ENCODE peak calls at places on chromosome 16, in ten cellular contexts. U, O, I, R, K, L, T, Y, B and Q are unnamed samples.

GRCh38 chr16:15919331-15919730 is 30.1 kb upstream of the ABCC1 start:
- DNase-seq in I (no peak), K (peak; percentile 34), O (no peak), U (no peak), B (no peak), R (no peak), L (no peak), Y (no peak), T (no peak), Q (no peak)

GRCh38 chr16:85400305-85401205 is 212.6 kb upstream of the GSE1 start:
- DNase-seq in R (peak; percentile 23), I (no peak), L (no peak), O (no peak), Y (peak; percentile 14), K (no peak), T (no peak), U (peak; percentile 0), B (no peak), Q (no peak)

GRCh38 chr16:72995151-72995881 is 52.6 kb downstream of the ZFHX3 start:
- DNase-seq in O (no peak), L (no peak), I (no peak), B (no peak), R (no peak), T (peak; percentile 81), K (no peak), U (no peak), Y (peak; percentile 22), Q (peak; percentile 19)

GRCh38 chr16:13797718-13798117 is 122.2 kb upstream of the ERCC4 start:
- DNase-seq in B (no peak), L (no peak), T (no peak), I (no peak), R (no peak), Y (no peak), O (no peak), K (no peak), U (no peak), Q (no peak)

GRCh38 chr16:68668266-68668665 is 23.2 kb downstream of the CDH3 start:
- DNase-seq in K (no peak), L (no peak), I (peak; percentile 39), Y (no peak), U (no peak), O (no peak), B (no peak), R (no peak), T (no peak), Q (peak; percentile 77)

GRCh38 chr16:87325480-87325879 is 8.3 kb upstream of the C16orf95 start:
- DNase-seq in B (no peak), Y (no peak), R (peak; percentile 59), K (no peak), I (no peak), L (no peak), U (no peak), O (no peak), T (no peak), Q (no peak)

GRCh38 chr16:12027558-12027957 is 51.0 kb downstream of the SNX29 start:
- DNase-seq in I (no peak), L (no peak), K (no peak), O (no peak), B (no peak), Y (no peak), R (no peak), U (no peak), T (no peak), Q (no peak)

GRCh38 chr16:68065716-68066305 is 19.4 kb upstream of the NFATC3 start:
- DNase-seq in T (no peak), U (no peak), Y (no peak), O (no peak), L (no peak), B (no peak), K (peak; percentile 95), R (no peak), I (no peak), Q (no peak)

GRCh38 chr16:86300746-86301480 is 209.4 kb upstream of the FOXF1 start:
- DNase-seq in I (no peak), L (no peak), O (no peak), B (no peak), Y (no peak), K (no peak), R (no peak), U (peak; percentile 10), T (peak; percentile 57), Q (no peak)

GRCh38 chr16:89357055-89357454 is 133.3 kb downstream of the ANKRD11 start:
- DNase-seq in T (peak; percentile 65), B (no peak), R (no peak), L (no peak), U (no peak), K (no peak), Y (no peak), O (no peak), I (no peak), Q (no peak)
- TF ChIP-seq CTCF in T (peak; percentile 27), B (no peak), R (no peak), L (no peak), U (no peak), K (no peak), Y (no peak), O (no peak), I (peak; percentile 9), Q (no peak)

GRCh38 chr16:54407596-54407995 is 121.0 kb upstream of the IRX3 start:
- DNase-seq in U (no peak), T (no peak), B (no peak), R (no peak), K (peak; percentile 47), L (no peak), Y (no peak), O (no peak), I (no peak), Q (no peak)

GRCh38 chr16:54411555-54411954 is 125.0 kb upstream of the IRX3 start:
- DNase-seq in I (no peak), B (no peak), R (no peak), O (peak; percentile 8), U (peak; percentile 15), T (peak; percentile 60), K (no peak), L (peak; percentile 39), Y (no peak), Q (no peak)

GRCh38 chr16:54412777-54413455 is 126.3 kb upstream of the IRX3 start:
- DNase-seq in R (no peak), K (no peak), B (no peak), Y (no peak), L (no peak), U (no peak), T (no peak), O (no peak), I (no peak), Q (no peak)

GRCh38 chr16:54414671-54415070 is 128.1 kb upstream of the IRX3 start:
- DNase-seq in T (no peak), L (no peak), B (no peak), Y (no peak), K (no peak), R (no peak), I (no peak), O (no peak), U (no peak), Q (no peak)

DNA sequence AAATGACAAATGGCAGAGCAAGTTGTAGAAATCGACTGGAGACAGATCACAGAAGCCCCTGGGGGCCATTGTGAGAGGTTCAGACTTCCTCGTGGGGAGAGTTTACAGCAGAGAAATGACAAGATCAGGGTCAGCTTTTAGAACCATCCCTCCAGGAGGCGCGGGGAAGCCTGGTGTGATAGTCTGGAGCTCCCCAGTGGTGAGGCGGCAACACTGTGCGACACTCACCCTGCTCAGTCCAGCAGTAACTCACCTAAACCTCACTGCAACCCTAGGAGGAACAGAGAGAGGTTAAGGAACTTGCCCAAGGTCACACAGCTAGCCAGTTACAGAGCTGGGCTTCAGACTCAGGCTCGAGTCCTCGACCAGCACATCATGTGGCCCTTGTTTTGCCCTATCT is 123.4 kb upstream of the IRX3 start:
- DNase-seq in I (no peak), Y (no peak), U (no peak), L (no peak), R (no peak), T (peak; percentile 17), O (no peak), B (no peak), K (no peak), Q (no peak)
- H3K4me3 ChIP-seq in I (no peak overlapping the region), Y (no peak overlapping the region), U (no peak overlapping the region), L (no peak overlapping the region), R (no peak overlapping the region), T (no peak overlapping the region), O (no peak overlapping the region), B (no peak overlapping the region), K (no peak overlapping the region), Q (no peak overlapping the region)

GRCh38 chr16:48383877-48384304 is 1.3 kb downstream of the SIAH1 start:
- DNase-seq in O (no peak), U (peak; percentile 23), R (no peak), T (peak; percentile 35), L (no peak), B (no peak), Y (no peak), K (no peak), I (peak; percentile 18), Q (peak; percentile 40)

GRCh38 chr16:48386559-48387312 is 1.5 kb upstream of the SIAH1 start:
- DNase-seq in T (no peak), K (peak; percentile 47), B (no peak), R (no peak), Y (peak; percentile 63), O (no peak), I (no peak), U (peak; percentile 44), L (no peak), Q (no peak)

GRCh38 chr16:48384305-48384981 is 770 bp downstream of the SIAH1 start:
- DNase-seq in R (peak; percentile 91), L (peak; percentile 74), I (peak; percentile 52), Y (peak; percentile 52), O (peak; percentile 51), T (peak; percentile 66), U (peak; percentile 67), K (peak; percentile 37), B (no peak), Q (peak; percentile 61)

GRCh38 chr16:48384982-48385271 is 286 bp downstream of the SIAH1 start:
- DNase-seq in U (peak; percentile 48), O (peak; percentile 8), R (no peak), T (peak; percentile 54), L (no peak), Y (no peak), I (no peak), K (peak; percentile 18), B (no peak), Q (no peak)

DNA sequence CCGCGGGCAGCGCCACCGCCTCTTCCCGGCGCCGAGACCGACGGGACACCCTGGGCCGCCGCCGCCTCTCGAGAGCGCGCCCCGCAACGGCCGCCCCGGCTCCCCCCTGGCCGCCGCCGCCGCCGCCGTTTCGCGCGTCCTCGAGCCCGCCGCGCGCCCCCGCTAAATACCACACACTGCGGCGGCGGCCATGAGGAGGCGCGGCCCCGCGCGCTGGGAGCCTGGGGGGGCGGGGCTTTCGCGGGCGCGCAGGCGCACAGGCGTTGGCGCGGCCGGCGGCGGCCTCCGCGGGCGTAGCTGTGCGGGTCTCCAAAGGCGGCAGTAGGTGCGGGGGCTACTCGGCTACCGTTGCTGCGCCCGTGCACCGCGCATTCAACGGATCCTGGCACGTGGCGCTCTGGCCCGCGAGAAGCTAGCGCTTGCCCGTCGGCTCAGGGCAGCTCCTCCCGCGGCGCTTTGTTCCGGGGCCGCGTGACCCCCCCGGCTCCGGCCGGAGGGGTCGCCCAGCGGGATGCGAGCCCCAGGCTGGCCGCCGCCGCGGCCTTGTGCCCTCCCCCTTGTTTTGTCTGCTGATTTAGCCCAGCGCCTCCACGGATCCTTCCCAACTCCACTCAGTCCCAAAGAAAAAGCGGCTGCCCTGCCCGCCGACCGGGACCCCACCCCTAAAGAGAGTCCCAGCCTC is at the start of gene SIAH1:
- DNase-seq in R (peak; percentile 96), U (peak; percentile 87), Y (peak; percentile 82), O (peak; percentile 81), T (peak; percentile 89), I (peak; percentile 88), B (no peak), K (peak; percentile 76), L (peak; percentile 90), Q (peak; percentile 90)
- TF ChIP-seq CTCF in R (no peak), U (no peak), Y (no peak), O (no peak), T (no peak), I (no peak), B (no peak), K (no peak), L (no peak), Q (no peak)

GRCh38 chr16:1037934-1038257 is 34.7 kb upstream of the SSTR5 start:
- DNase-seq in O (no peak), B (no peak), Y (no peak), U (no peak), R (no peak), L (no peak), T (peak; percentile 1), I (no peak), K (no peak), Q (no peak)
- H3K4me3 ChIP-seq in O (no peak overlapping the region), B (no peak overlapping the region), Y (no peak overlapping the region), U (no peak overlapping the region), R (no peak overlapping the region), L (no peak overlapping the region), T (no peak overlapping the region), I (no peak overlapping the region), K (no peak overlapping the region), Q (no peak overlapping the region)